ENCODE peak calls at places on chromosomes 11 and 22, in five cellular contexts. B is kidney epithelial cell, V is cardiac muscle cell, F is esophagus squamous epithelium, W is heart left ventricle. E is an unnamed sample.

GRCh38 chr11:30281476-30282288 is 41.2 kb upstream of the ARL14EP start:
- DNase-seq in V (no peak), F (no peak), W (no peak), B (no peak), E (peak)

GRCh38 chr11:13928566-13929251 is 33.8 kb upstream of the SPON1 start:
- DNase-seq in V (no peak), W (no peak), B (peak), F (no peak), E (no peak)

GRCh38 chr11:36056160-36056751 is 112.4 kb downstream of the LDLRAD3 start:
- DNase-seq in B (no peak), W (no peak), V (peak), F (no peak), E (peak)

GRCh38 chr22:37657590-37658132 is 862 bp upstream of the PDXP start:
- DNase-seq in W (no peak), F (no peak), B (no peak), V (peak), E (no peak)

GRCh38 chr11:44784438-44784760 is 57.6 kb downstream of the TSPAN18 start:
- DNase-seq in F (no peak), V (no peak), B (no peak), W (no peak), E (no peak)

GRCh38 chr11:9577551-9577950 is 4.1 kb downstream of the WEE1 start:
- DNase-seq in V (no peak), F (no peak), W (no peak), B (no peak), E (no peak)

GRCh38 chr22:46951973-46952372 is 189.5 kb downstream of the TBC1D22A start:
- DNase-seq in W (no peak), F (no peak), V (no peak), B (no peak), E (no peak)

GRCh38 chr11:103703437-103703836 is 333.0 kb upstream of the DDI1 start:
- DNase-seq in F (no peak), W (no peak), B (no peak), V (no peak), E (no peak)

GRCh38 chr22:43127166-43127908 is 15.9 kb downstream of the MCAT start:
- DNase-seq in B (no peak), W (no peak), F (no peak), V (no peak), E (no peak)

GRCh38 chr11:16261836-16262644 is 94.3 kb downstream of the SOX6 start:
- DNase-seq in V (no peak), W (no peak), B (peak), F (no peak), E (no peak)

GRCh38 chr11:7673724-7674434 is 579 bp upstream of the CYB5R2 start:
- DNase-seq in F (no peak), B (no peak), W (no peak), V (peak), E (peak)

GRCh38 chr22:46748206-46748947 is 10.3 kb upstream of the CERK start:
- DNase-seq in W (no peak), B (no peak), F (no peak), V (no peak), E (no peak)

GRCh38 chr11:116986521-116987105 is 111.6 kb downstream of the SIK3 start:
- DNase-seq in B (peak), V (no peak), W (no peak), F (no peak), E (no peak)

GRCh38 chr22:38649841-38650522 is 6.2 kb downstream of the FAM227A start:
- DNase-seq in V (no peak), B (peak), F (no peak), W (no peak), E (no peak)

GRCh38 chr11:134363161-134363560 is 31.4 kb downstream of the GLB1L2 start:
- DNase-seq in B (no peak), F (no peak), W (peak), V (no peak), E (peak)

GRCh38 chr11:34665077-34665835 is 44.4 kb downstream of the EHF start:
- DNase-seq in V (no peak), B (no peak), F (no peak), W (no peak), E (no peak)

GRCh38 chr11:111573821-111574249 is 28.4 kb upstream of the SIK2 start:
- DNase-seq in W (no peak), B (no peak), F (no peak), V (no peak), E (no peak)

GRCh38 chr22:27115816-27116256 is 458.4 kb downstream of the MIAT start:
- DNase-seq in V (no peak), B (peak), W (no peak), F (no peak), E (no peak)

DNA sequence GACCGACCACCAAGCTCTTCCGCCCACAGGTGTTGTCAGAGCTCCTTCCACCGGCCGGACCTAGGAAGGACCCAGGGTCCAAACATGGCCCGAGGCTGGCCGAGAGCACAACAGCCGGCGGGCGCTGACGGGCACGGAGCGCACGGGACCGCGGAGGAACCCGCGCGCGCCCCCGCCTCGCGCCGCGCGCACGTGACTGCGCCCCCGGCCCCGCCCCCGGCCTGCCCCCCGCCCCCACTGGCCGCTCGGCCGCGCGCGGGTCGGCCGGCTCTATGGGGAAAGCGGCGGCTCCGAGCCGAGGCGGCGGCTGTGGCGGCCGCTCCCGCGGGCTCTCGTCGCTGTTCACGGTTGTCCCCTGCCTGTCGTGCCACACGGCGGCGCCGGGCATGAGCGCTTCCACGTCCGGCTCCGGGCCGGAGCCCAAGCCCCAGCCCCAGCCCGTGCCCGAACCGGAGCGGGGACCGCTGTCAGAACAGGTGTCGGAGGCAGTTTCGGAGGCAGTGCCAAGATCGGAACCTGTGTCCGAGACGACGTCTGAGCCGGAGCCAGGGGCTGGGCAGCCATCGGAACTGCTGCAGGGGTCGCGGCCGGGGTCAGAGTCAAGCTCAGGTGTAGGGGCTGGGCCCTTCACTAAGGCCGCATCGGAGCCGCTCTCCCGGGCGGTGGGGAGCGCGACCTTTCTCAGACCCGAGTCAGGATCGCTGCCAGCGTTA is at the start of gene OSBP2:
- DNase-seq in F (no peak), B (no peak), W (peak), V (peak), E (peak)
- TF ChIP-seq CTCF in F (no peak), B (no peak), W (no peak), V (no peak), E (no peak)

GRCh38 chr11:71238285-71238875 is 14.0 kb downstream of the SHANK2 start:
- DNase-seq in V (no peak), F (no peak), B (no peak), W (no peak), E (no peak)
- TF ChIP-seq CTCF in V (no peak), F (no peak), B (no peak), W (no peak), E (no peak)

GRCh38 chr22:23240639-23241389 is 60.5 kb downstream of the BCR start:
- DNase-seq in F (no peak), W (no peak), B (no peak), V (no peak), E (no peak)
- TF ChIP-seq CTCF in F (peak), W (peak), B (peak), V (peak), E (no peak)

GRCh38 chr11:71309611-71310010 is 57.2 kb upstream of the SHANK2 start:
- DNase-seq in W (no peak), F (no peak), V (no peak), B (no peak), E (no peak)

GRCh38 chr11:71311928-71312510 is 59.6 kb upstream of the SHANK2 start:
- DNase-seq in F (no peak), W (no peak), V (no peak), B (no peak), E (no peak)

GRCh38 chr11:71309181-71309580 is 56.8 kb upstream of the SHANK2 start:
- DNase-seq in B (no peak), V (no peak), W (no peak), F (no peak), E (no peak)

GRCh38 chr11:71311176-71311925 is 59.0 kb upstream of the SHANK2 start:
- DNase-seq in V (no peak), W (no peak), B (no peak), F (no peak), E (no peak)

GRCh38 chr11:71310184-71310583 is 57.8 kb upstream of the SHANK2 start:
- DNase-seq in F (no peak), V (no peak), B (no peak), W (no peak), E (no peak)
- TF ChIP-seq CTCF in F (no peak), V (no peak), B (no peak), W (no peak), E (no peak)

DNA sequence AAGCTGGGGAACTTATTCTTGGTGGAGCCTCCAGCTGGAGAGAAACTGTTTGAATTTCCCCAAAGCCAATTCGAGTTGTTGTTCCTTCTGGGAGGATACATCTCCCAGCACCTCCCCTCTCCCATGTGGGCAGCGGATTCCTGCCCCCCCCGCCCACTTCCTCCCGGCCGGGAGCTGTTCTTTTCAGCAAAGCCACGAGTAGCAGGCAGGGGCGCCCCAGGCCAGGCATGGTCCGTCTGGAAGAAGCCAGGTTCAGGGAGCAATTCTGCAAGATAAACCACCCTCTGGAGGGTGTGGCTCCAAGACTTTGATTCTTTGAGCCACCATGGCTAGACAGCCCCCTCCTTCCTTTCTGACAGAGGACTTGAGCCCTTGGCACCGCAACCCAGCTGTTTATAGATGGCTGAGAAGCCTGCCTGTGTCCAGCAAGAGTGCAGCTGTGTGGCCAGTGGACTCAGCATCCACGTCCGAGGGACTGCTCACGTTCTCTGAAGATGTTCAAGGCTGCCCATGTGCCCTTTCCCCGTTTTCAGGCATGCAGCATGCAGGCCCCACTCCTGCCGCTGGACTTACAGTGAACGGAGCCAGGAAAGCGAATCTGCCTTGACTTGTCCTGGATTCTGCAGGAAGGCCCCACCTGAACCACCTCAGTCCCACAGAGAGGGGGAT is 170.3 kb downstream of the CTTN start:
- DNase-seq in B (no peak), F (no peak), V (peak), W (peak), E (peak)
- TF ChIP-seq CTCF in B (peak), F (no peak), V (peak), W (peak), E (no peak)

DNA sequence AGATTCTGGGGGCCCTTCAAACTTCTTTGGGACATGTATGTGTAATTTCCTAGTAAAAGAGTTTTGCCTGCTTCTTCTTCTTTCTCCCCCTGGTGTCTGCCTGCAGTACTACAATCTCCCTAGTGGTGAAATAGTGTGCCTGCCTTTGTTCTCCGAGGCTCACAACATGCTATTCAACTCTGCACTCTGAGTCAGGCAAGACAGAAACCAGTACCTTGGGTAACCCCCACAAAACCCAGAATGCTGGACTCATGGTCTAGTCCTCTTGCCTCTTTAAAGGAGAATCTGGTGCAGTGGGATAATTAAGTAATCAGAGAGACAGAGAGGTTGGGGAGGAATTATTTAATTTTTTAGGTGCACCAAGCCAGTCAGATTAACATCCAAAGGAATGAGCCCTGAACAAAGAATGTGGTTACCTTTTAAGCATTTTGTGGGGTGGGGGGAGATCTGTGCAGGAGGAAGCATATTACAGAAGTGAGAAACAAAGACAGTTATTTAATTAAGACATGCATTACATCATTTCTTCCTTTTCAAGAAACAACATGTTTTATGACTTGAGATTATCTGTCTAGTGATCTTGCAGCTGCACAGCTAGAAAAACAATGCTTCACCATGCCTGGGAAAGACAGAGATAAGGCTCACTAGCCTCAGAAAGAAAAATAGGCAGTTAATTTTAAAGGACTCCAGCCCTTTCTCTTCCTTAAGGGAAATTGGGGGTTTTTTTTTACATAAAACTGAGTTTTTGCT is 11.0 kb upstream of the MS4A6A start:
- DNase-seq in F (no peak), V (peak), B (peak), W (peak), E (peak)
- TF ChIP-seq CTCF in F (peak), V (peak), B (peak), W (peak), E (peak)

E was measured in glutamatergic neuron.